ENCODE peak calls at places on chromosomes 1 and 21, in four cellular contexts. H is CD4-positive, alpha-beta memory T cell; D is AG04449; Y is uterus. Z is an unnamed sample.

GRCh38 chr1:47629201-47629600 is 191.4 kb downstream of the FOXD2 start:
- DNase-seq in H (no peak), D (no peak), Y (no peak), Z (no peak)

GRCh38 chr1:165287781-165288180 is 68.7 kb downstream of the LMX1A start:
- DNase-seq in H (no peak), D (no peak), Y (no peak), Z (no peak)

GRCh38 chr1:3081171-3081683 is 12.2 kb downstream of the PRDM16 start:
- DNase-seq in H (no peak), D (no peak), Y (no peak), Z (no peak)

GRCh38 chr1:70490153-70490552 is 79.1 kb downstream of the CTH start:
- DNase-seq in H (no peak), D (no peak), Y (no peak), Z (no peak)

GRCh38 chr1:61403863-61404615 is 320.9 kb downstream of the TM2D1 start:
- DNase-seq in H (no peak), D (no peak), Y (no peak), Z (no peak)

GRCh38 chr1:77889240-77889637 is 815 bp downstream of the NEXN start:
- DNase-seq in H (no peak), D (no peak), Y (no peak), Z (peak)

GRCh38 chr1:205983925-205984725 is 19.1 kb downstream of the RAB7B start:
- DNase-seq in H (no peak), D (no peak), Y (peak), Z (no peak)

GRCh38 chr21:45087022-45087823 is 12.8 kb downstream of the ADARB1 start:
- DNase-seq in H (peak), D (no peak), Y (no peak), Z (no peak)

GRCh38 chr1:29105822-29106221 is 17.9 kb downstream of the TMEM200B start:
- DNase-seq in H (no peak), D (no peak), Y (no peak), Z (no peak)

GRCh38 chr21:45695086-45695485 is 51.6 kb downstream of the PCBP3 start:
- DNase-seq in H (no peak), D (no peak), Y (no peak), Z (no peak)

GRCh38 chr1:234398849-234399381 is 25.7 kb downstream of the COA6 start:
- DNase-seq in H (no peak), D (no peak), Y (no peak), Z (no peak)
- H3K4me3 ChIP-seq in H (no peak), D (no peak), Y (no peak), Z (no peak)

DNA sequence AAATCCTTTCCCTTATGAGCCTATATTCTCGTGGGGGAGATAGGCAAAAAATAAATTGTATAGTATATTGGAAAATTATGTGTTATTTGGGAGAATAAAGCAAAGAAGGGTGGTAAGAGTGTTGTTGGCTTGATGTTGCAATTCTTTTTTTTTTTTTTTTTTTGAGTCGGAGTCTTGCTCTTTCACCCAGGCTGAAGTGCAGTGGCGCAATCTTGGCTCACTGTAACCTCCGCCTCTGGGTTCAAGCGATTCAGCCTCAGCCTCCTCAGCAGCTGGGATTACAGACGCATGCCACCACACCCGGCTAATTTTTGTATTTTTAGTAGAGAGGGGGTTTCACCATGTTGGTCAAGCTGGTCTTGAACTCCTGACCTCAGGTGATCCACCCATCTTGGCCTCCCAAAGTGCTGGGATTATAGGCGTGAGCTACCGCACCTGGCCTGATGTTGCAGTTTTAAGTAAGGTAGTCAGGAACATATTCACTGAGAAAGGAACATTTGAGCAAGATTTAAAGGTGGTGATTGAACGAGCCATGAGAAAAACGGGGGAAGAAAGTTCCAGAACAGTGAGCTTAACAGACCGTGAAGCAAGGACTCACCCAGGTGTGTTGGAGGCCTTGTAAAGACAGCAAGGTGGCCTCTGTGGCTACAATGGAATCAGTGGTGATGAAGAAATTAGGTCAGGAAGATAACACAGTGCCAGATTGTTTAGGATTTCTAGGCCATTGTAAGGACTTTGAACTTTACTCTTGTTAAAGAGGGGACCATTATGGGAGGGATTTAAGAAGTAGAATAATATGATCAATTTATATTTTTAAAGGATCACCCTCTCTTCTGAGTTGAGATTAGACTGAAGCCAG is 45.8 kb downstream of the RPRD2 start:
- DNase-seq in H (no peak), D (no peak), Y (no peak), Z (no peak)
- H3K4me3 ChIP-seq in H (no peak), D (no peak), Y (no peak), Z (no peak)

GRCh38 chr1:112636597-112637256 is 17.1 kb downstream of the CAPZA1 start:
- DNase-seq in H (no peak), D (no peak), Y (no peak), Z (no peak)
- H3K4me3 ChIP-seq in H (no peak), D (no peak), Y (no peak), Z (no peak)

DNA sequence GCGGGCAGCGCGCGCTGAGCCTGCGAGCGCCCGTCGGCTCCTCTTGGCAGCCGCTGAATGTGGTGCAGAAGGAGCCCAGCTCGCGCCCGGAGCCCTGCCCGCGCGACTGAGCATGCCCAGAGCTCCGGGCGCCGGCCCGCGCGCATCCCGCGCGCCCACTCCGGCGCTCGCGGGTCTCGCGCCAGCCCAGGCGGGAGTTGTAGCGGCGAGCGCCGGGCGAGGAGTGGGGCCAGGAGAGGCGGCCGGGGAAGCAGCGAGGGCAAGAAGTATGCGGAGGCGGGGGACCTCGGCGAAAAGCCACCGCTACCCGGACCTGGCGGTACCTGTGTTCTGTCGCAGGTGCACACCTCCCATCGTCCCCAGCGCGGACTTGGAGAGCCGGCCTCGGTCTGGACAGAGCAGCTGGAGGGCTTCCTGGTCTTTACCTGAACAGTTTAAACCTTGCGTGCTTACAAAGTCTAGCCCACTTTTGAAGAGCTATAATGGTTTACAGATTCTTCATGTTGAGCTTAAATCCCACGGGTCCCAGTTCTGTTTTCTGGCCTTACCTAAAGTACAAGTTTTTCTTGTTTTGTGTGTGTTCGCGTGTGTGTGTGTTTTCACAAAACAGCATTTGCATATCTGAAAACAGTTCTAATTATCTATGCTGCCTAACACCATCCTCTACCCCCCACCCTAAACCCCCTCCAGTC is at the start of gene DDAH1:
- DNase-seq in H (no peak), D (no peak), Y (peak), Z (no peak)
- H3K4me3 ChIP-seq in H (no peak), D (peak), Y (peak), Z (peak)

DNA sequence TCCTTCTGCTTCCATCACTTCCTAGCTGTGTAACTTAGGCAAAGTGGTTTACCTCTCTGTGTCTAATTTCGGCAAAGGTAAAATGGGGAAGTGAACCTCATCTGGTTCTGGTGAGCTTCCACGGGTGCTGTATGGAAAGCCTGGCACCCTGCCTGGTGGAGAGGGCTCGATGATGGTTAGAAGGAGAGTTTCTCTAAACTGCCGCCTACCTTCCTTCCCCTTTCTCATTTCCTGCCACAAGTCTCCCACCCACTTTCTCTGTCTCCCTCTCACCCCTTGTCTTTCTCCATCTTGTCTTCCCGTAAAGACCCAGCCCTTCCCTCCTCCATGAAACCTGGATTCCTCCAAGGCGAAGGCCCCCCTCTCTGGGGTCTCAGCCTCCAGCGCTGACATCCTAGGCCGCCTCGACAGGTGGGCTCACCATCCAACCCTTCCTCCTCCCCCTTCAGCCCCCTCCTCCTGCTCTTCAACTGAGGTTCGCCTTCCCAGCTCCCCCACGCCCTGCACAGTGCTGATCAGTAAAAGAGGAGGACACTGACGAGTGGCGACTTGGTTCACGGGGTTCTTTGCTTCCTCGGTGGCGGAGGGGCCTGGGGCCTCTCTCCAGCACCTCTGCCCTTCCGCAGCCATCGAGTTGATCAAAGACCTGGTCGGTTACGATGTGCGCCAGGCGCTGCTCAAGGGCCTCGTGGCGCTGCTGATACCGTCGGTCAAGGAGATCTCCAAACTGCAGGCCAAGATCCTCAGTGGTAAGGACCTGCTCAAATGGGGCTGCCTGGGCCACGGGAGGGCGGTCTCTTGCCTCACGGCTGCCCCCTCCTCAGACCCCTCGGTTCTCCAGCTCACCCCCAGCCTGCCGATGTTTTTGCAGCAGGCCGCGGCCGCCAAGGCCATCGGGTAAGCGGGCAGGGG is 7.2 kb downstream of the RNU5D-1 start:
- DNase-seq in H (no peak), D (no peak), Y (no peak), Z (no peak)
- H3K4me3 ChIP-seq in H (peak), D (no peak), Y (no peak), Z (no peak)

GRCh38 chr1:112265946-112266345 is 130.1 kb upstream of the CTTNBP2NL start:
- DNase-seq in H (no peak), D (no peak), Y (no peak), Z (no peak)

GRCh38 chr1:112262301-112262700 is 133.7 kb upstream of the CTTNBP2NL start:
- DNase-seq in H (no peak), D (no peak), Y (no peak), Z (no peak)

GRCh38 chr1:112263464-112263863 is 132.6 kb upstream of the CTTNBP2NL start:
- DNase-seq in H (no peak), D (peak), Y (no peak), Z (peak)

GRCh38 chr1:112264553-112264952 is 131.5 kb upstream of the CTTNBP2NL start:
- DNase-seq in H (no peak), D (no peak), Y (no peak), Z (no peak)

GRCh38 chr1:112264010-112264409 is 132.0 kb upstream of the CTTNBP2NL start:
- DNase-seq in H (no peak), D (no peak), Y (no peak), Z (no peak)
- H3K4me3 ChIP-seq in H (no peak), D (no peak), Y (no peak), Z (no peak)